ENCODE peak calls at places on chromosomes 4 and X, in nine cellular contexts. C is HCT116, A is HepG2, E is GM23248, J is K562, Z is fibroblast of lung, F is H1, B is astrocyte, M is neuronal stem cell. X is an unnamed sample.

GRCh38 chr4:83112678-83113428 is 1.7 kb downstream of the PLAC8 start:
- DNase-seq in C (no peak), A (peak; percentile 58), E (peak; percentile 13), J (no peak), Z (peak; percentile 78), F (no peak), B (peak; percentile 72), M (no peak), X (peak; percentile 33)

GRCh38 chr4:13990596-13991589 is 363.4 kb upstream of the BOD1L1 start:
- DNase-seq in C (no peak), A (peak; percentile 20), E (no peak), J (no peak), Z (no peak), F (no peak), B (no peak), M (no peak), X (no peak)

GRCh38 chrX:69429339-69430014 is 74.6 kb upstream of the NALF2 start:
- DNase-seq in C (no peak), A (no peak), E (no peak), J (no peak), Z (no peak), F (no peak), B (no peak), M (no peak), X (no peak)

GRCh38 chr4:152851226-152851625 is 71.5 kb downstream of the ARFIP1 start:
- DNase-seq in C (no peak), A (no peak), E (no peak), J (no peak), Z (no peak), F (no peak), B (no peak), M (no peak), X (no peak)

GRCh38 chrX:35166023-35166422 is 223.4 kb downstream of the FAM47B start:
- DNase-seq in C (no peak), A (no peak), E (no peak), J (no peak), Z (no peak), F (no peak), B (no peak), M (peak; percentile 1), X (no peak)

GRCh38 chrX:70168238-70169188 is 8.8 kb upstream of the DGAT2L6 start:
- DNase-seq in C (peak; percentile 3), A (peak; percentile 25), E (peak; percentile 72), J (peak; percentile 32), Z (peak; percentile 80), F (peak; percentile 10), B (peak; percentile 66), M (no peak), X (peak; percentile 56)

GRCh38 chr4:172202480-172203076 is 389.4 kb downstream of the GALNTL6 start:
- DNase-seq in C (peak; percentile 32), A (peak; percentile 10), E (peak; percentile 51), J (peak; percentile 24), Z (peak; percentile 34), F (no peak), B (peak; percentile 8), M (peak; percentile 21), X (peak; percentile 67)

GRCh38 chr4:136741468-136741867 is 790.8 kb downstream of the PCDH18 start:
- DNase-seq in C (no peak), A (no peak), E (no peak), J (no peak), Z (peak; percentile 38), F (no peak), B (peak; percentile 16), M (no peak), X (no peak)

GRCh38 chr4:184873039-184873438 is 47.3 kb upstream of the ACSL1 start:
- DNase-seq in C (no peak), A (no peak), E (no peak), J (no peak), Z (no peak), F (no peak), B (no peak), M (no peak), X (no peak)

GRCh38 chrX:103640401-103641155 is 11.8 kb downstream of the TCEAL1 start:
- DNase-seq in C (no peak), A (no peak), E (peak; percentile 71), J (no peak), Z (peak; percentile 62), F (no peak), B (peak; percentile 42), M (no peak), X (no peak)

GRCh38 chrX:18890724-18891560 is 93.0 kb downstream of the PHKA2 start:
- DNase-seq in C (no peak), A (no peak), E (no peak), J (no peak), Z (no peak), F (no peak), B (no peak), M (no peak), X (no peak)

DNA sequence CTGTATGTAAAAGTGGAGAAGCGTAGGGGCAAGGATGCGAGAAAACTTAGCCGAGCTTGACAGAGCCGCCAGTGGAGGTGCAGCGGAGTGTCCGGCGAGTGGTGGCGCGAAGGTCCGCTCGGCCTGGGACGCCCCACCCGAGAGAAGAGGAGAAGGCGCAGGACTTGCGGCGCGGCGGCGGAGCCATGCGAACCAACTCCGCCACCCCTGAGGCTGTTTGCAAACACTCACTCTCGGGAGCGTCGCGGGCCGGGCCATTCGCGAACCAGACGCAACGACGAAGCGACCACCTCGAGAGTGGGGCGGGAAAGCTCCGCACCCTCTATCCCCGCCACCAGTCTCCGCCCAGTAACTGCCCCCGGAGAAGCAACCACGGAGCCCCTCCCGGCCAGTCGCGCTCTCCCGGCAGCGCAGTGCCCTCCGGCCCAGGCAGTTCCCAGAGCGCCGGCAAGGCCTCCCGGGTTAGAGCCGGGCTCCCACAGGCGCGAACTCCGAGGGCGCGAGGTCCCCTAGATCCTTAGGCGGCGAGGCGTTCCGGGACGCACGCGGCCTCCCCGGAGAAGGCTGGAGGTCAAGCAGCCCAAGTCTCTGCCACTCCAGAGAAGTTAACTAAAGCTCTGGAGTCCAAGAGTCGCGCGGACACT is 2.2 kb upstream of the MAB21L2 start:
- DNase-seq in C (no peak), A (no peak), E (peak; percentile 66), J (no peak), Z (peak; percentile 68), F (no peak), B (peak; percentile 48), M (peak; percentile 62), X (peak; percentile 50)
- H3K4me3 ChIP-seq in C (no peak overlapping the region), A (no peak overlapping the region), E (peak overlapping the region; percentile 68), J (no peak overlapping the region), Z (peak overlapping the region; percentile 26), F (peak overlapping the region; percentile 46), B (peak overlapping the region; percentile 66), M (peak overlapping the region; percentile 75), X (peak overlapping the region; percentile 67)

DNA sequence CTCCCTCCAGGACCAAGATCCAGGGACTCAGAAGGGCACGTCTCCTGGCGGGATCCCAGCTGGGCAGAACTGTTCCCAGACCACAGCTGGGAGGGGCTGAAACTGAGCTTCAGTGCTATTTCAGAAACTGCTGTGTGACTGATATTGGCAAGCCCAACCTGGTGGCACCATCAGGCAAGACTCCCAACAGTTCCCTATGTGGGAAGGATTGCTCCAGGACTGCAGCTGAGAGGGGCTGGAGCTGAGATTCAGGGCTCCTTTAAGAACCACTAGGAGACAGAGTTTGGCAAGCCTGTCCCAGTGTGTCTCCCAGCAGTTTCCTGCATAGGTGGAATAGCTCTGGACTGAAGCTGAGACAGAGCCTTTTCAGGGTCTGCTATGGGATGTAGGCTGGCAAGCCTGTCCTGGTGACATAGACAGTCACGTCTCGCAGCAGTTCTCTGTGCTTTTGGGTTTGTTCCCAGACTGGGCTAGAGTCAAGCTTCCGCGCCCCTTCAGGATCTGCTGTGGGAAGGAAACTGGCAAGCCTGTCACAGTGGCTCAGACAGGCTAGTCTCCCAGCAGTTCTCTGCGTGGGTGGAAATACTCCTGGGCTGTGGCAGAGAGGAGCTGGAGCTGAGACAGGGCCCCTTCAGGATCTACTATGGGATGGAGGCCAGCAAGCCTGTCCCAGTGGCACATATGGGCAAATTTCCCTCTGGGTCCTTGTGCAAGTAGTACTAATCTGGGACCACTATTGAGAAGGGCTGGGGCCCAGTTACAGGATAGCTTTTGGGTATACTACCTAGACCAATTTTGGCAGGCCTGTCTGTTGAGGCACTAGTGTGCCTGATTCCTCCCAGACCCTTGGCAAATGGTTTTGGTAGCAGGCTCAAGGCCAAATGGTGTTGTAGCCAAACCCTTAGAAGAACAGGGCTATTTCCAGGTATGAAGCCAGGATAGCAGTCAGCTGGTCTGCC is 20.2 kb upstream of the MED14 start:
- DNase-seq in C (no peak), A (no peak), E (peak; percentile 80), J (no peak), Z (peak; percentile 60), F (no peak), B (peak; percentile 44), M (no peak), X (no peak)
- H2AFZ ChIP-seq in C (no peak overlapping the region), A (no peak overlapping the region), E (peak overlapping the region; percentile 63), J (no peak overlapping the region), Z (peak overlapping the region; percentile 24), F (peak overlapping the region; percentile 44), B (peak overlapping the region; percentile 60), M (no peak overlapping the region), X (no peak overlapping the region)

GRCh38 chr4:112516401-112517066 is 554 bp upstream of the NEUROG2 start:
- DNase-seq in C (no peak), A (no peak), E (no peak), J (peak; percentile 20), Z (no peak), F (no peak), B (no peak), M (peak; percentile 89), X (peak; percentile 85)
- H3K4me3 ChIP-seq in C (peak overlapping the region; percentile 57), A (no peak overlapping the region), E (peak overlapping the region; percentile 76), J (no peak overlapping the region), Z (no peak overlapping the region), F (peak overlapping the region; percentile 14), B (no peak overlapping the region), M (peak overlapping the region; percentile 31), X (peak overlapping the region; percentile 60)

DNA sequence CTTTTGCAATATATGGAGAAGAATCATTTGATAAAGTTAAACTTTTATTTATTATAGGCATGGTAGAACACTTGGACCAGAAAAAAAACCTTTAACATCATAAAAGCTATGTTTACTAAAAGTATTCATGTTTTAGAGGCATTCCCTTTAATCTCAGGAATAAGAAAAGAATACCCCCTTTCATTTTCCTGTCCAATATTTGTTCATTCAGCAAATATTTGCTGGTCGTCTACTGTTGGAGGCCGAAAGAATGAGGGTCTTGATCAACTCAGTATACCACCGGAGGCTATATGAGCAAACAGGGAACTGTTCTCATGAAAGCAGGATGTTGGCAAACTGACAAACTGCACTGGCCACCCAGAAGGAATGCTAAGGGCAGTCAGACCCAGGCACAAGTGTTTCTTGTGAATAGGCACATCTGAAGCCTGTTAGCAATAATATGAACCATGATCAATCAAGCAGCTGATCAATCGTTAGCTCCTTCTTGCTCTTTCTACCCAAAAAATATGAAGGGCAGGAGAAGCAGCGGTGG is 480.8 kb upstream of the FAT1 start:
- DNase-seq in C (no peak), A (peak; percentile 71), E (no peak), J (no peak), Z (peak; percentile 15), F (no peak), B (no peak), M (no peak), X (no peak)
- H2AFZ ChIP-seq in C (no peak overlapping the region), A (no peak overlapping the region), E (no peak overlapping the region), J (no peak overlapping the region), Z (no peak overlapping the region), F (no peak overlapping the region), B (no peak overlapping the region), M (no peak overlapping the region), X (no peak overlapping the region)

DNA sequence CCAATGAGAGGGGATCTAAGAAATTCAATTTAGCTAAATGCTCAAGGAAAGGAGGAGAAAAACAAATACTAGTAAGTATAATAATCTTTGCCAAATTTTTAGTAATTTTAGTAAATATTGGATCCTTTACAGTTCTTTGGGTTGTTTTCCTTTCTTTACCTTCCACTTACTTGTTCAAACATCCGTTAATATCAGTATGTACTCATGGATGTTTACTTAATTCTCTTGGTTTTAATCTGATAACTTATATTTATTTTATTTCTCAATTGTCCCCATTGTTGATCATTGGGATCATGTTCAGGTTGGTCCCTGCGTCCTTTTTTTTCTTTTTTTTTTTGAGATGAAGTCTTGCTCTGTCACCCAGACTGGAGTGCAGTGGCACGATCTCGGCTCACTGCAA is 46.9 kb downstream of the SPIN2B start:
- DNase-seq in C (no peak), A (no peak), E (no peak), J (no peak), Z (no peak), F (no peak), B (no peak), M (no peak), X (no peak)
- H3K4me3 ChIP-seq in C (no peak overlapping the region), A (no peak overlapping the region), E (no peak overlapping the region), J (no peak overlapping the region), Z (no peak overlapping the region), F (no peak overlapping the region), B (no peak overlapping the region), M (no peak overlapping the region), X (no peak overlapping the region)